ENCODE peak calls at places on chromosomes 2 and 18, in six cellular contexts. A, Q, S, L, N and I are unnamed samples.

GRCh38 chr2:147046473-147046872 is 798.4 kb upstream of the ACVR2A start:
- DNase-seq in A (no peak), S (no peak), L (no peak), Q (no peak), N (no peak), I (no peak)

GRCh38 chr2:86238354-86238753 is 39.1 kb downstream of the MRPL35 start:
- DNase-seq in A (no peak), L (no peak), S (no peak), N (no peak), Q (no peak), I (peak; percentile 11)

GRCh38 chr2:202344178-202344577 is 31.9 kb upstream of the BMPR2 start:
- DNase-seq in L (no peak), S (peak; percentile 32), A (no peak), N (no peak), Q (peak; percentile 86), I (peak; percentile 67)

GRCh38 chr2:176189666-176190641 is 1.5 kb downstream of the HOXD1 start:
- DNase-seq in A (no peak), S (peak; percentile 31), L (no peak), N (no peak), Q (no peak), I (no peak)

GRCh38 chr18:63730788-63731187 is 28.0 kb downstream of the SERPINB11 start:
- DNase-seq in S (no peak), Q (peak; percentile 74), N (peak; percentile 74), A (no peak), L (no peak), I (peak; percentile 49)

GRCh38 chr2:62266433-62267038 is 70.6 kb downstream of the B3GNT2 start:
- DNase-seq in Q (peak; percentile 11), N (peak; percentile 36), L (no peak), A (no peak), S (no peak), I (no peak)

GRCh38 chr2:56749152-56749752 is 565.5 kb downstream of the CCDC85A start:
- DNase-seq in N (peak; percentile 68), A (no peak), S (peak; percentile 55), Q (peak; percentile 28), L (no peak), I (peak; percentile 6)

GRCh38 chr2:229313591-229313990 is 42.5 kb upstream of the PID1 start:
- DNase-seq in S (no peak), L (no peak), N (peak; percentile 63), Q (peak; percentile 24), A (no peak), I (no peak)

GRCh38 chr2:152228215-152228614 is 52.7 kb upstream of the STAM2 start:
- DNase-seq in Q (no peak), N (no peak), A (no peak), L (no peak), S (no peak), I (no peak)

GRCh38 chr2:25341031-25341727 is 546 bp downstream of the DNMT3A start:
- DNase-seq in Q (no peak), S (no peak), L (no peak), A (peak; percentile 60), N (no peak), I (no peak)

GRCh38 chr2:223828314-223828713 is 9.1 kb downstream of the AP1S3 start:
- DNase-seq in Q (no peak), L (no peak), N (no peak), S (no peak), A (no peak), I (no peak)

GRCh38 chr2:133266075-133266925 is 302.0 kb downstream of the NCKAP5 start:
- DNase-seq in N (peak; percentile 28), A (no peak), S (peak; percentile 13), Q (peak; percentile 33), L (no peak), I (no peak)

GRCh38 chr2:159086332-159086731 is 117.9 kb downstream of the TANC1 start:
- DNase-seq in Q (no peak), N (no peak), A (no peak), L (no peak), S (peak; percentile 58), I (no peak)

GRCh38 chr18:3923750-3924149 is 473.8 kb downstream of the TGIF1 start:
- DNase-seq in L (no peak), A (no peak), N (no peak), Q (peak; percentile 83), S (no peak), I (peak; percentile 90)

GRCh38 chr2:78118037-78118436 is 595.9 kb upstream of the LRRTM4 start:
- DNase-seq in N (no peak), Q (no peak), S (no peak), A (no peak), L (no peak), I (no peak)

DNA sequence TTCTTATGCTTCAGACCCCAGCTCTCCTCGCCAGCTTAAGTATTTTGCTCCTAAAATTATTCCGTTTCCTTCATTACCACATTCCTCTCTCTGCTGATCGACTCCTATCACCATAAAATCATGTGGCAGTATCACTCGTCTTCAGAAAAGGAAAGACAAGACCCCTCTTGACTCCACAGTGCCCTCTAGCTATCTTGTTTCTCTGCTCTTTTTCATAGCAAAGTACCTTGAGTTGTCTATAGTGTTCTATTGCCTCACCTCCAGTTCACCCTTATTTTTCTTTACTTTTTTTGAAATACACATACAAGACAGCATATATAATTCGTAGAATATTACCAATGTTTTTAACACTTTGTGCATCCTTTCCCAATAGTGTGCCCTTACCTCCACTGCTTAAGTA is 273.2 kb upstream of the SIX3 start:
- DNase-seq in A (no peak), L (no peak), Q (no peak), S (peak; percentile 10), N (peak; percentile 48), I (no peak)
- TF ChIP-seq CTCF in A (no peak), L (no peak), Q (no peak), S (peak; percentile 2), N (peak; percentile 71), I (peak; percentile 43)

GRCh38 chr2:237437566-237437965 is 23.6 kb upstream of the COL6A3 start:
- DNase-seq in Q (no peak), L (no peak), A (no peak), N (no peak), S (no peak), I (no peak)
- H3K4me1 ChIP-seq in Q (peaks cover 41% of the 10 kb centered on the region), L (no peaks in the 10 kb centered on the region), A (peaks cover 14% of the 10 kb centered on the region), N (peaks cover 52% of the 10 kb centered on the region), S (peaks cover 4% of the 10 kb centered on the region), I (peaks cover 6% of the 10 kb centered on the region)

GRCh38 chr2:219724628-219725027 is 97.2 kb downstream of the SLC4A3 start:
- DNase-seq in L (no peak), S (no peak), A (no peak), Q (peak; percentile 17), N (no peak), I (no peak)

GRCh38 chr2:219723311-219723710 is 95.9 kb downstream of the SLC4A3 start:
- DNase-seq in Q (no peak), N (no peak), S (no peak), A (no peak), L (no peak), I (no peak)

GRCh38 chr2:219727771-219728429 is 100.5 kb downstream of the SLC4A3 start:
- DNase-seq in N (no peak), L (no peak), A (no peak), Q (no peak), S (no peak), I (no peak)

GRCh38 chr2:219728993-219729487 is 101.6 kb downstream of the SLC4A3 start:
- DNase-seq in L (no peak), N (no peak), S (no peak), Q (no peak), A (no peak), I (no peak)

GRCh38 chr2:219726916-219727315 is 99.5 kb downstream of the SLC4A3 start:
- DNase-seq in L (no peak), A (no peak), S (no peak), N (peak; percentile 43), Q (no peak), I (no peak)
- TF ChIP-seq CTCF in L (no peak), A (no peak), S (no peak), N (peak; percentile 48), Q (peak; percentile 16), I (peak; percentile 44)

DNA sequence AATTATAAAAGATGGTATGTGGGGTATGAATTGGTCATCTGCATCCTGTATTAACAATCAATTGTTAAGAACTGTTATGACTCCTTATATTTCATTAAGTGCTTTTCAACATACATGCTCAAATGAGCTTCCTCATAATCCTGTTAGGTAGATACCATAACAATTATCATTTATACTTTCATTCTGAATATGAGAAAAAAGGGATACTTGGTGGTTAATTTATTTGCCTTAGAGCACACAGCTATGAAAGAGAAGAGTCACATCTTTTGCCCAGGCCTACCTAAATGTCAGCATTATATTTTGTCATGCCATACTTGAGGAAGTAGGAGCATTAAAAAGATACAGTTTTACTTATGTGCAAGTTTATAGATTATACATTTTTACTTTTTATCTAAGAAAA is 169.6 kb downstream of the TCF4 start:
- DNase-seq in N (no peak), A (no peak), Q (no peak), S (no peak), L (no peak), I (no peak)
- H3K4me1 ChIP-seq in N (peaks cover 6% of the 10 kb centered on the region), A (peaks cover 26% of the 10 kb centered on the region), Q (peaks cover 10% of the 10 kb centered on the region), S (peaks cover 55% of the 10 kb centered on the region), L (peaks cover 7% of the 10 kb centered on the region), I (peaks cover 2% of the 10 kb centered on the region)

DNA sequence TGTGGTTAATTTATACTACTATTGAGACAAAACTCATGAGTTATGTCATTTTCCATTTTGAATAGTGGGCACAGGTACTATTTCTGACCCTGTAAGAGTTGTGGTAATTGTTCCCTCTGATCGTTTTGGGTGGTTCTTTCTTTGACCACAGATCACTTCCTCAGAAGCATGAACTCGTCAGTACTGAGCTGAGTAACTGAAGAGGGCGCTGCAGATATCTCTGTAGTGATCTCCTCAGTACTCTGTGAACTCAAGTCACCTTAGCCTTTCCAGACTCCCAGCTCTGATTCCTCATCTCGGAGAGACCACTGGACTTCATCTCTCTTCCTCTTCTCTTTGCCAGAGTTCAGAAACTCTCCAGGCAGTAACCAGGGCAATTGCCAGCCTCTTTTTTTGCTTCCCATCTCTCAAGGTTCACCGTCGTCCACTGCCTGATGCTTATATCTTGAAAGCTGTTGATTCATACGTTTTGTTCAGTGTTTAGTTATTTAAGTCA is 9.4 kb upstream of the IL1RL1 start:
- DNase-seq in A (no peak), N (peak; percentile 46), Q (peak; percentile 29), S (peak; percentile 51), L (no peak), I (no peak)
- TF ChIP-seq CTCF in A (peak; percentile 32), N (peak; percentile 66), Q (peak; percentile 36), S (peak; percentile 40), L (no peak), I (peak; percentile 73)

GRCh38 chr2:149344105-149344504 is 13.7 kb downstream of the LYPD6 start:
- DNase-seq in Q (no peak), L (no peak), N (no peak), A (no peak), S (no peak), I (no peak)

GRCh38 chr2:149348291-149348690 is 17.9 kb downstream of the LYPD6 start:
- DNase-seq in L (no peak), Q (no peak), N (no peak), S (no peak), A (no peak), I (no peak)

GRCh38 chr2:149342509-149342908 is 12.1 kb downstream of the LYPD6 start:
- DNase-seq in N (no peak), Q (no peak), L (no peak), A (no peak), S (no peak), I (no peak)

GRCh38 chr2:149346272-149346671 is 15.9 kb downstream of the LYPD6 start:
- DNase-seq in S (no peak), N (no peak), A (no peak), L (no peak), Q (no peak), I (no peak)
- H3K4me1 ChIP-seq in S (no peaks in the 10 kb centered on the region), N (no peaks in the 10 kb centered on the region), A (no peaks in the 10 kb centered on the region), L (no peaks in the 10 kb centered on the region), Q (no peaks in the 10 kb centered on the region), I (no peaks in the 10 kb centered on the region)